ENCODE peak calls at places on chromosomes 12 and 14, in ten cellular contexts. One of them, this sample, is unnamed.

GRCh38 chr12:3200779-3201738 is 123.9 kb downstream of the TSPAN9 start:
- DNase-seq in keratinocyte: no peak
- DNase-seq in activated T-helper 1 cell treated with Interleukin-2 at 50 U/mL for 16 hours: no peak
- DNase-seq in NCI-H2029: no peak
- DNase-seq in right atrium auricular region: no peak
- DNase-seq in choroid plexus epithelial cell: peak; percentile 26
- DNase-seq in activated CD8-positive, alpha-beta T cell treated with anti-CD3 and anti-CD28 coated beads, Interleukin-2, amount 10 ng/mL, durations not matched to agents 7 days and 5 days: no peak
- DNase-seq in activated gamma-delta T cell treated with anti-CD3 and anti-CD28 coated beads, Interleukin-2, amount 50 U/mL, for 16 hours: no peak
- DNase-seq in stimulated activated CD4-positive, alpha-beta T cell treated with anti-CD3 and anti-CD28 coated beads, TNF-alpha, amount 100 ng/mL, for 1 hour: no peak
- DNase-seq in AG09309: no peak
- DNase-seq in this sample: no peak

GRCh38 chr12:71865166-71865713 is 25.7 kb downstream of the TBC1D15 start:
- DNase-seq in NCI-H2029: no peak
- DNase-seq in activated T-helper 1 cell treated with Interleukin-2 at 50 U/mL for 16 hours: no peak
- DNase-seq in activated gamma-delta T cell treated with anti-CD3 and anti-CD28 coated beads, Interleukin-2, amount 50 U/mL, for 16 hours: no peak
- DNase-seq in AG09309: peak; percentile 83
- DNase-seq in activated CD8-positive, alpha-beta T cell treated with anti-CD3 and anti-CD28 coated beads, Interleukin-2, amount 10 ng/mL, durations not matched to agents 7 days and 5 days: no peak
- DNase-seq in choroid plexus epithelial cell: peak; percentile 89
- DNase-seq in keratinocyte: peak; percentile 72
- DNase-seq in stimulated activated CD4-positive, alpha-beta T cell treated with anti-CD3 and anti-CD28 coated beads, TNF-alpha, amount 100 ng/mL, for 1 hour: no peak
- DNase-seq in right atrium auricular region: no peak
- DNase-seq in this sample: peak; percentile 92

GRCh38 chr14:75238728-75239455 is 39.7 kb upstream of the FOS start:
- DNase-seq in stimulated activated CD4-positive, alpha-beta T cell treated with anti-CD3 and anti-CD28 coated beads, TNF-alpha, amount 100 ng/mL, for 1 hour: no peak
- DNase-seq in AG09309: no peak
- DNase-seq in right atrium auricular region: no peak
- DNase-seq in activated T-helper 1 cell treated with Interleukin-2 at 50 U/mL for 16 hours: no peak
- DNase-seq in keratinocyte: no peak
- DNase-seq in activated gamma-delta T cell treated with anti-CD3 and anti-CD28 coated beads, Interleukin-2, amount 50 U/mL, for 16 hours: no peak
- DNase-seq in choroid plexus epithelial cell: no peak
- DNase-seq in activated CD8-positive, alpha-beta T cell treated with anti-CD3 and anti-CD28 coated beads, Interleukin-2, amount 10 ng/mL, durations not matched to agents 7 days and 5 days: no peak
- DNase-seq in NCI-H2029: no peak
- DNase-seq in this sample: no peak

GRCh38 chr12:51921017-51921725 is 13.9 kb downstream of the ACVRL1 start:
- DNase-seq in activated T-helper 1 cell treated with Interleukin-2 at 50 U/mL for 16 hours: no peak
- DNase-seq in keratinocyte: no peak
- DNase-seq in activated CD8-positive, alpha-beta T cell treated with anti-CD3 and anti-CD28 coated beads, Interleukin-2, amount 10 ng/mL, durations not matched to agents 7 days and 5 days: no peak
- DNase-seq in NCI-H2029: no peak
- DNase-seq in right atrium auricular region: no peak
- DNase-seq in choroid plexus epithelial cell: no peak
- DNase-seq in AG09309: no peak
- DNase-seq in activated gamma-delta T cell treated with anti-CD3 and anti-CD28 coated beads, Interleukin-2, amount 50 U/mL, for 16 hours: no peak
- DNase-seq in stimulated activated CD4-positive, alpha-beta T cell treated with anti-CD3 and anti-CD28 coated beads, TNF-alpha, amount 100 ng/mL, for 1 hour: no peak
- DNase-seq in this sample: no peak

GRCh38 chr14:104886690-104887622 is 21.9 kb downstream of the CEP170B start:
- DNase-seq in AG09309: no peak
- DNase-seq in activated CD8-positive, alpha-beta T cell treated with anti-CD3 and anti-CD28 coated beads, Interleukin-2, amount 10 ng/mL, durations not matched to agents 7 days and 5 days: no peak
- DNase-seq in keratinocyte: no peak
- DNase-seq in right atrium auricular region: no peak
- DNase-seq in activated gamma-delta T cell treated with anti-CD3 and anti-CD28 coated beads, Interleukin-2, amount 50 U/mL, for 16 hours: no peak
- DNase-seq in activated T-helper 1 cell treated with Interleukin-2 at 50 U/mL for 16 hours: no peak
- DNase-seq in stimulated activated CD4-positive, alpha-beta T cell treated with anti-CD3 and anti-CD28 coated beads, TNF-alpha, amount 100 ng/mL, for 1 hour: no peak
- DNase-seq in NCI-H2029: no peak
- DNase-seq in choroid plexus epithelial cell: no peak
- DNase-seq in this sample: no peak

GRCh38 chr12:1473418-1473817 is 121.0 kb downstream of the FBXL14 start:
- DNase-seq in stimulated activated CD4-positive, alpha-beta T cell treated with anti-CD3 and anti-CD28 coated beads, TNF-alpha, amount 100 ng/mL, for 1 hour: no peak
- DNase-seq in NCI-H2029: no peak
- DNase-seq in right atrium auricular region: no peak
- DNase-seq in activated CD8-positive, alpha-beta T cell treated with anti-CD3 and anti-CD28 coated beads, Interleukin-2, amount 10 ng/mL, durations not matched to agents 7 days and 5 days: peak; percentile 71
- DNase-seq in keratinocyte: no peak
- DNase-seq in activated T-helper 1 cell treated with Interleukin-2 at 50 U/mL for 16 hours: no peak
- DNase-seq in choroid plexus epithelial cell: peak; percentile 17
- DNase-seq in AG09309: no peak
- DNase-seq in activated gamma-delta T cell treated with anti-CD3 and anti-CD28 coated beads, Interleukin-2, amount 50 U/mL, for 16 hours: peak; percentile 9
- DNase-seq in this sample: no peak

GRCh38 chr12:75784591-75784990 is 247.0 kb downstream of the PHLDA1 start:
- DNase-seq in NCI-H2029: peak; percentile 98
- DNase-seq in activated CD8-positive, alpha-beta T cell treated with anti-CD3 and anti-CD28 coated beads, Interleukin-2, amount 10 ng/mL, durations not matched to agents 7 days and 5 days: no peak
- DNase-seq in choroid plexus epithelial cell: no peak
- DNase-seq in AG09309: no peak
- DNase-seq in activated gamma-delta T cell treated with anti-CD3 and anti-CD28 coated beads, Interleukin-2, amount 50 U/mL, for 16 hours: no peak
- DNase-seq in right atrium auricular region: no peak
- DNase-seq in stimulated activated CD4-positive, alpha-beta T cell treated with anti-CD3 and anti-CD28 coated beads, TNF-alpha, amount 100 ng/mL, for 1 hour: no peak
- DNase-seq in activated T-helper 1 cell treated with Interleukin-2 at 50 U/mL for 16 hours: no peak
- DNase-seq in keratinocyte: no peak
- DNase-seq in this sample: no peak

GRCh38 chr12:49518914-49519573 is 19.8 kb upstream of the KCNH3 start:
- DNase-seq in activated gamma-delta T cell treated with anti-CD3 and anti-CD28 coated beads, Interleukin-2, amount 50 U/mL, for 16 hours: no peak
- DNase-seq in right atrium auricular region: no peak
- DNase-seq in choroid plexus epithelial cell: peak; percentile 77
- DNase-seq in stimulated activated CD4-positive, alpha-beta T cell treated with anti-CD3 and anti-CD28 coated beads, TNF-alpha, amount 100 ng/mL, for 1 hour: no peak
- DNase-seq in AG09309: no peak
- DNase-seq in NCI-H2029: no peak
- DNase-seq in activated T-helper 1 cell treated with Interleukin-2 at 50 U/mL for 16 hours: no peak
- DNase-seq in activated CD8-positive, alpha-beta T cell treated with anti-CD3 and anti-CD28 coated beads, Interleukin-2, amount 10 ng/mL, durations not matched to agents 7 days and 5 days: no peak
- DNase-seq in keratinocyte: no peak
- DNase-seq in this sample: no peak

GRCh38 chr14:59032821-59033220 is 155.6 kb upstream of the DAAM1 start:
- DNase-seq in NCI-H2029: no peak
- DNase-seq in right atrium auricular region: no peak
- DNase-seq in activated gamma-delta T cell treated with anti-CD3 and anti-CD28 coated beads, Interleukin-2, amount 50 U/mL, for 16 hours: no peak
- DNase-seq in AG09309: no peak
- DNase-seq in choroid plexus epithelial cell: no peak
- DNase-seq in activated T-helper 1 cell treated with Interleukin-2 at 50 U/mL for 16 hours: no peak
- DNase-seq in keratinocyte: no peak
- DNase-seq in activated CD8-positive, alpha-beta T cell treated with anti-CD3 and anti-CD28 coated beads, Interleukin-2, amount 10 ng/mL, durations not matched to agents 7 days and 5 days: no peak
- DNase-seq in stimulated activated CD4-positive, alpha-beta T cell treated with anti-CD3 and anti-CD28 coated beads, TNF-alpha, amount 100 ng/mL, for 1 hour: no peak
- DNase-seq in this sample: no peak

GRCh38 chr14:35158951-35159653 is 36.8 kb downstream of the PRORP start:
- DNase-seq in AG09309: no peak
- DNase-seq in stimulated activated CD4-positive, alpha-beta T cell treated with anti-CD3 and anti-CD28 coated beads, TNF-alpha, amount 100 ng/mL, for 1 hour: no peak
- DNase-seq in activated T-helper 1 cell treated with Interleukin-2 at 50 U/mL for 16 hours: no peak
- DNase-seq in activated CD8-positive, alpha-beta T cell treated with anti-CD3 and anti-CD28 coated beads, Interleukin-2, amount 10 ng/mL, durations not matched to agents 7 days and 5 days: no peak
- DNase-seq in right atrium auricular region: no peak
- DNase-seq in keratinocyte: no peak
- DNase-seq in activated gamma-delta T cell treated with anti-CD3 and anti-CD28 coated beads, Interleukin-2, amount 50 U/mL, for 16 hours: no peak
- DNase-seq in NCI-H2029: no peak
- DNase-seq in choroid plexus epithelial cell: peak; percentile 52
- DNase-seq in this sample: no peak

GRCh38 chr14:66600416-66600815 is 92.5 kb downstream of the GPHN start:
- DNase-seq in AG09309: no peak
- DNase-seq in choroid plexus epithelial cell: peak; percentile 83
- DNase-seq in right atrium auricular region: no peak
- DNase-seq in stimulated activated CD4-positive, alpha-beta T cell treated with anti-CD3 and anti-CD28 coated beads, TNF-alpha, amount 100 ng/mL, for 1 hour: no peak
- DNase-seq in NCI-H2029: no peak
- DNase-seq in activated T-helper 1 cell treated with Interleukin-2 at 50 U/mL for 16 hours: no peak
- DNase-seq in activated CD8-positive, alpha-beta T cell treated with anti-CD3 and anti-CD28 coated beads, Interleukin-2, amount 10 ng/mL, durations not matched to agents 7 days and 5 days: no peak
- DNase-seq in activated gamma-delta T cell treated with anti-CD3 and anti-CD28 coated beads, Interleukin-2, amount 50 U/mL, for 16 hours: no peak
- DNase-seq in keratinocyte: no peak
- DNase-seq in this sample: no peak